ENCODE peak calls at places on chromosome 11, in four cellular contexts. X, E, H and A are unnamed samples.

GRCh38 chr11:115607621-115608191 is 103.5 kb upstream of the CADM1 start:
- DNase-seq in H (no peak), X (peak), E (no peak), A (no peak)

GRCh38 chr11:23789938-23790371 is 706.9 kb upstream of the LUZP2 start:
- DNase-seq in X (no peak), H (no peak), E (no peak), A (no peak)

GRCh38 chr11:73223998-73224730 is 6.1 kb downstream of the P2RY2 start:
- DNase-seq in X (no peak), E (no peak), H (no peak), A (no peak)

GRCh38 chr11:120540744-120541143 is 29.2 kb downstream of the GRIK4 start:
- DNase-seq in H (no peak), E (no peak), X (peak), A (no peak)

GRCh38 chr11:11207428-11207827 is 145.6 kb downstream of the CSNK2A3 start:
- DNase-seq in H (no peak), X (no peak), E (no peak), A (no peak)

GRCh38 chr11:71265559-71266092 is 13.2 kb upstream of the SHANK2 start:
- DNase-seq in X (no peak), E (no peak), H (no peak), A (no peak)

GRCh38 chr11:75562836-75563484 is 907 bp downstream of the SERPINH1 start:
- DNase-seq in E (no peak), X (peak), H (no peak), A (no peak)

GRCh38 chr11:114133548-114134329 is 74.2 kb downstream of the ZBTB16 start:
- DNase-seq in X (no peak), H (no peak), E (no peak), A (no peak)

GRCh38 chr11:77074626-77075221 is 8.0 kb downstream of the CAPN5 start:
- DNase-seq in X (no peak), E (no peak), H (no peak), A (no peak)

GRCh38 chr11:3849297-3849874 is 6.1 kb upstream of the STIM1 start:
- DNase-seq in H (no peak), X (no peak), E (no peak), A (no peak)

GRCh38 chr11:32891657-32892354 is 805 bp upstream of the QSER1 start:
- DNase-seq in X (no peak), E (no peak), H (no peak), A (no peak)

GRCh38 chr11:87804176-87804575 is 371.1 kb downstream of the RAB38 start:
- DNase-seq in H (no peak), E (no peak), X (no peak), A (no peak)

GRCh38 chr11:64765841-64766682 is 6.3 kb upstream of the PYGM start:
- DNase-seq in H (no peak), E (no peak), X (peak), A (no peak)

GRCh38 chr11:124086447-124086846 is 28.8 kb upstream of the VWA5A start:
- DNase-seq in X (no peak), E (peak), H (no peak), A (peak)

GRCh38 chr11:37642321-37642720 is 1044.3 kb upstream of the RAG2 start:
- DNase-seq in X (no peak), H (no peak), E (no peak), A (no peak)

GRCh38 chr11:8905528-8906165 is 5.3 kb upstream of the AKIP1 start:
- DNase-seq in H (no peak), E (no peak), X (no peak), A (no peak)